ENCODE peak calls at places on chromosome 11, in five cellular contexts. X is AG08396, B is mesenchymal stem cell, U is Calu3, V is left ventricle myocardium inferior. Y is an unnamed sample.

GRCh38 chr11:67265633-67266423 is 445 bp upstream of the GRK2 start:
- DNase-seq in V (peak), X (peak), B (peak), U (peak), Y (no peak)

GRCh38 chr11:58776891-58777451 is 45.2 kb upstream of the GLYAT start:
- DNase-seq in X (no peak), V (no peak), B (no peak), U (no peak), Y (no peak)

GRCh38 chr11:20672575-20672974 is 3.2 kb downstream of the NELL1 start:
- DNase-seq in V (no peak), B (no peak), U (peak), X (no peak), Y (no peak)

GRCh38 chr11:27413218-27413617 is 50.2 kb upstream of the CCDC34 start:
- DNase-seq in V (no peak), U (no peak), X (no peak), B (no peak), Y (no peak)

GRCh38 chr11:131688056-131688693 is 317.8 kb downstream of the NTM start:
- DNase-seq in V (peak), U (peak), X (peak), B (peak), Y (no peak)

GRCh38 chr11:112129656-112130055 is 34.2 kb downstream of the IL18 start:
- DNase-seq in V (no peak), U (no peak), X (no peak), B (no peak), Y (no peak)

GRCh38 chr11:126193038-126193478 is 18.4 kb downstream of the RPUSD4 start:
- DNase-seq in B (no peak), V (no peak), X (no peak), U (no peak), Y (no peak)

GRCh38 chr11:126489791-126490190 is 134.3 kb downstream of the ST3GAL4 start:
- DNase-seq in X (no peak), U (no peak), V (no peak), B (no peak), Y (no peak)

GRCh38 chr11:64851831-64852337 is 7.4 kb upstream of the CDC42BPG start:
- DNase-seq in X (no peak), B (no peak), V (no peak), U (no peak), Y (no peak)

GRCh38 chr11:79950172-79950571 is 509.3 kb upstream of the TENM4 start:
- DNase-seq in V (no peak), X (no peak), U (no peak), B (no peak), Y (no peak)